ENCODE peak calls at places on chromosomes 5 and 9, in nine cellular contexts. M is activated naive CD8-positive, alpha-beta T cell treated with anti-CD3 and anti-CD28 coated beads, Interleukin-2, amount 50 U/mL, for 24 hours; R is activated CD4-positive, alpha-beta T cell treated with anti-CD3 and anti-CD28 coated beads, Interleukin-2, amount 50 U/mL, for 24 hours; J is SW 1271; X is RKO; I is T-helper 1 cell; D is AG04450; B is Peyer's patch; V is NCI-H2171. T is an unnamed sample.

GRCh38 chr9:6197330-6197729 is 18.3 kb upstream of the IL33 start:
- DNase-seq in M (no peak), X (no peak), I (no peak), B (no peak), R (no peak), J (no peak), V (no peak), D (no peak), T (no peak)

GRCh38 chr9:89804766-89805531 is 200.1 kb downstream of the GADD45G start:
- DNase-seq in X (no peak), B (no peak), I (no peak), J (no peak), V (peak; percentile 23), D (no peak), R (no peak), M (no peak), T (no peak)

GRCh38 chr5:168916852-168917251 is 337.7 kb upstream of the PANK3 start:
- DNase-seq in D (no peak), J (no peak), B (no peak), V (no peak), X (no peak), M (no peak), R (no peak), I (no peak), T (no peak)

GRCh38 chr9:76904661-76905457 is 1.1 kb downstream of the PRUNE2 start:
- DNase-seq in B (no peak), V (no peak), M (no peak), D (no peak), I (no peak), J (no peak), X (no peak), R (no peak), T (no peak)

GRCh38 chr5:1183424-1184162 is 17.8 kb upstream of the SLC6A19 start:
- DNase-seq in I (no peak), B (no peak), X (no peak), R (no peak), J (no peak), M (no peak), D (no peak), V (no peak), T (no peak)

GRCh38 chr9:130419521-130420035 is 25.2 kb upstream of the ASS1 start:
- DNase-seq in I (no peak), B (no peak), M (no peak), J (no peak), D (no peak), V (no peak), R (no peak), X (no peak), T (no peak)

GRCh38 chr5:89728134-89728533 is 681.4 kb downstream of the CETN3 start:
- DNase-seq in I (no peak), X (no peak), B (no peak), M (no peak), D (no peak), R (no peak), J (no peak), V (no peak), T (no peak)

GRCh38 chr5:144436007-144436406 is 265.3 kb downstream of the KCTD16 start:
- DNase-seq in D (no peak), R (no peak), V (peak; percentile 74), M (no peak), B (no peak), I (no peak), J (no peak), X (no peak), T (no peak)

GRCh38 chr5:6748142-6748541 is 34.9 kb downstream of the TENT4A start:
- DNase-seq in V (no peak), X (no peak), B (no peak), J (no peak), D (no peak), R (no peak), I (no peak), M (no peak), T (no peak)

T was measured in frontal cortex.